ENCODE peak calls at places on chromosomes 2 and 18, in seven cellular contexts. T is vagina, I is suprapubic skin, F is sigmoid colon, V is K562, L is HCT116, R is GM12891. H is an unnamed sample.
A peak's percentile ranks its signal among the peaks of the same experiment; 100 is the strongest.

GRCh38 chr2:107936427-107937359 is 49.6 kb upstream of the SLC5A7 start:
- DNase-seq in T (no peak), I (no peak), F (no peak), V (peak; percentile 33), L (no peak), R (no peak), H (no peak)

GRCh38 chr2:223884399-223884798 is 47.0 kb upstream of the AP1S3 start:
- DNase-seq in T (no peak), I (no peak), F (no peak), V (no peak), L (no peak), R (peak; percentile 25), H (no peak)

GRCh38 chr2:196403471-196403870 is 232.1 kb upstream of the STK17B start:
- DNase-seq in T (no peak), I (no peak), F (no peak), V (no peak), L (no peak), R (no peak), H (no peak)

GRCh38 chr18:61732854-61733253 is 160.0 kb downstream of the RNF152 start:
- DNase-seq in T (no peak), I (no peak), F (no peak), V (no peak), L (no peak), R (no peak), H (no peak)

GRCh38 chr2:106664669-106665068 is 177.5 kb downstream of the CD8B2 start:
- DNase-seq in T (no peak), I (no peak), F (no peak), V (no peak), L (no peak), R (no peak), H (no peak)

GRCh38 chr2:134087371-134087921 is 166.4 kb upstream of the MGAT5 start:
- DNase-seq in T (no peak), I (no peak), F (no peak), V (no peak), L (no peak), R (no peak), H (no peak)

GRCh38 chr2:138104071-138104470 is 139.8 kb downstream of the HNMT start:
- DNase-seq in T (no peak), I (no peak), F (no peak), V (no peak), L (no peak), R (no peak), H (no peak)

GRCh38 chr18:79740741-79741700 is 56.7 kb upstream of the KCNG2 start:
- DNase-seq in T (no peak), I (peak; percentile 36), F (peak; percentile 53), V (no peak), L (no peak), R (no peak), H (no peak)

GRCh38 chr2:84816426-84817026 is 64.4 kb downstream of the TRABD2A start:
- DNase-seq in T (no peak), I (no peak), F (no peak), V (no peak), L (no peak), R (no peak), H (no peak)

GRCh38 chr18:75895135-75895534 is 467.6 kb upstream of the SMIM21 start:
- DNase-seq in T (no peak), I (no peak), F (no peak), V (no peak), L (no peak), R (no peak), H (no peak)

GRCh38 chr2:102619414-102620319 is at the start of gene SLC9A2:
- DNase-seq in T (no peak), I (no peak), F (no peak), V (no peak), L (no peak), R (peak; percentile 18), H (peak; percentile 5)

GRCh38 chr2:180208841-180209240 is 201.7 kb upstream of the CWC22 start:
- DNase-seq in T (no peak), I (no peak), F (no peak), V (no peak), L (no peak), R (no peak), H (no peak)

GRCh38 chr18:4455113-4455811 is at the start of gene DLGAP1:
- DNase-seq in T (no peak), I (no peak), F (peak; percentile 63), V (no peak), L (no peak), R (no peak), H (no peak)

GRCh38 chr2:232667989-232668583 is 29.0 kb upstream of the GIGYF2 start:
- DNase-seq in T (no peak), I (no peak), F (no peak), V (no peak), L (no peak), R (no peak), H (no peak)

GRCh38 chr2:196331143-196331542 is 159.8 kb upstream of the STK17B start:
- DNase-seq in T (no peak), I (no peak), F (no peak), V (peak; percentile 69), L (no peak), R (no peak), H (no peak)

GRCh38 chr2:12155308-12156061 is 409.1 kb downstream of the LPIN1 start:
- DNase-seq in T (peak; percentile 85), I (no peak), F (peak; percentile 74), V (peak; percentile 14), L (peak; percentile 26), R (no peak), H (no peak)

GRCh38 chr2:202870431-202871160 is 970 bp downstream of the ICA1L start:
- DNase-seq in T (no peak), I (peak; percentile 66), F (peak; percentile 83), V (peak; percentile 67), L (peak; percentile 78), R (peak; percentile 45), H (peak; percentile 39)

GRCh38 chr2:182784777-182785176 is 68.7 kb downstream of the DNAJC10 start:
- DNase-seq in T (no peak), I (no peak), F (no peak), V (peak; percentile 34), L (peak; percentile 28), R (no peak), H (no peak)

GRCh38 chr2:182652326-182652725 is 63.7 kb upstream of the DNAJC10 start:
- DNase-seq in T (no peak), I (no peak), F (no peak), V (no peak), L (no peak), R (no peak), H (no peak)

GRCh38 chr2:234966340-234966739 is 14.5 kb downstream of the SH3BP4 start:
- DNase-seq in T (no peak), I (no peak), F (no peak), V (no peak), L (no peak), R (no peak), H (no peak)

GRCh38 chr2:134669731-134670669 is 48.8 kb downstream of the TMEM163 start:
- DNase-seq in T (no peak), I (no peak), F (no peak), V (no peak), L (no peak), R (no peak), H (no peak)

GRCh38 chr2:31140151-31140550 is 1.9 kb upstream of the GALNT14 start:
- DNase-seq in T (peak; percentile 75), I (no peak), F (no peak), V (no peak), L (no peak), R (no peak), H (no peak)

GRCh38 chr2:43000242-43001054 is 208.1 kb upstream of the HAAO start:
- DNase-seq in T (no peak), I (peak; percentile 62), F (no peak), V (no peak), L (no peak), R (no peak), H (no peak)

GRCh38 chr2:43001055-43001378 is 208.6 kb upstream of the HAAO start:
- DNase-seq in T (no peak), I (no peak), F (no peak), V (no peak), L (no peak), R (no peak), H (no peak)

GRCh38 chr2:42999856-43000241 is 207.5 kb upstream of the HAAO start:
- DNase-seq in T (no peak), I (peak; percentile 56), F (no peak), V (no peak), L (no peak), R (no peak), H (no peak)

GRCh38 chr2:42998721-42999120 is 206.3 kb upstream of the HAAO start:
- DNase-seq in T (no peak), I (no peak), F (no peak), V (no peak), L (no peak), R (no peak), H (no peak)

GRCh38 chr2:42999391-42999811 is 207.0 kb upstream of the HAAO start:
- DNase-seq in T (no peak), I (peak; percentile 48), F (no peak), V (no peak), L (no peak), R (no peak), H (no peak)
- TF ChIP-seq POLR2AphosphoS5 in T (peak; percentile 7), I (no peak), F (no peak), V (no peak), L (no peak), R (no peak), H (no peak)

GRCh38 chr2:73070651-73071451 is 661 bp downstream of the SFXN5 start:
- DNase-seq in T (peak; percentile 97), I (peak; percentile 98), F (peak; percentile 99), V (peak; percentile 98), L (peak; percentile 88), R (peak; percentile 98), H (peak; percentile 98)
- TF ChIP-seq POLR2A in T (no peak), I (no peak), F (peak; percentile 36), V (no peak), L (peak; percentile 23), R (no peak), H (no peak)

GRCh38 chr2:237298323-237299118 is 115.4 kb downstream of the COL6A3 start:
- DNase-seq in T (no peak), I (no peak), F (no peak), V (no peak), L (peak; percentile 71), R (no peak), H (no peak)
- TF ChIP-seq POLR2AphosphoS5 in T (peak; percentile 44), I (peak; percentile 73), F (peak; percentile 76), V (no peak), L (peak; percentile 30), R (no peak), H (no peak)

GRCh38 chr18:2654105-2654827 is 1.3 kb upstream of the SMCHD1 start:
- DNase-seq in T (no peak), I (no peak), F (no peak), V (peak; percentile 40), L (no peak), R (no peak), H (no peak)

GRCh38 chr18:2656237-2657042 is 914 bp downstream of the SMCHD1 start:
- DNase-seq in T (peak; percentile 92), I (peak; percentile 81), F (peak; percentile 84), V (peak; percentile 69), L (no peak), R (no peak), H (no peak)

GRCh38 chr18:2654828-2655152 is 736 bp upstream of the SMCHD1 start:
- DNase-seq in T (no peak), I (no peak), F (no peak), V (no peak), L (no peak), R (no peak), H (no peak)

GRCh38 chr18:2655954-2656236 is 369 bp downstream of the SMCHD1 start:
- DNase-seq in T (no peak), I (no peak), F (peak; percentile 74), V (peak; percentile 67), L (peak; percentile 13), R (no peak), H (peak; percentile 29)

GRCh38 chr18:2655153-2655953 is at the start of gene SMCHD1:
- DNase-seq in T (no peak), I (peak; percentile 91), F (peak; percentile 93), V (peak; percentile 95), L (peak; percentile 37), R (peak; percentile 65), H (peak; percentile 64)
- TF ChIP-seq POLR2A in T (peak; percentile 87), I (peak; percentile 93), F (peak; percentile 82), V (peak; percentile 98), L (peak; percentile 91), R (peak; percentile 77), H (peak; percentile 96)

H was measured in GM12892.